ENCODE peak calls at places on chromosome 11, in nine cellular contexts. One of them, this sample, is unnamed.

GRCh38 chr11:94149435-94149834 is 20.8 kb downstream of the PANX1 start:
- DNase-seq in keratinocyte: no peak
- DNase-seq in pancreas: no peak
- DNase-seq in gastrocnemius medialis: no peak
- DNase-seq in adrenal gland: no peak
- DNase-seq in AG04450: peak
- DNase-seq in spleen: no peak
- DNase-seq in fibroblast of villous mesenchyme: peak
- DNase-seq in Peyer's patch: no peak
- DNase-seq in this sample: no peak

GRCh38 chr11:124732230-124732629 is 7.5 kb upstream of the NRGN start:
- DNase-seq in keratinocyte: no peak
- DNase-seq in pancreas: no peak
- DNase-seq in gastrocnemius medialis: no peak
- DNase-seq in adrenal gland: no peak
- DNase-seq in AG04450: no peak
- DNase-seq in spleen: no peak
- DNase-seq in fibroblast of villous mesenchyme: no peak
- DNase-seq in Peyer's patch: no peak
- DNase-seq in this sample: no peak

GRCh38 chr11:26188559-26188958 is 143.4 kb upstream of the ANO3 start:
- DNase-seq in keratinocyte: no peak
- DNase-seq in pancreas: no peak
- DNase-seq in gastrocnemius medialis: no peak
- DNase-seq in adrenal gland: peak
- DNase-seq in AG04450: no peak
- DNase-seq in spleen: no peak
- DNase-seq in fibroblast of villous mesenchyme: peak
- DNase-seq in Peyer's patch: no peak
- DNase-seq in this sample: no peak

GRCh38 chr11:75969626-75970308 is 154.8 kb downstream of the UVRAG start:
- DNase-seq in keratinocyte: peak
- DNase-seq in pancreas: no peak
- DNase-seq in gastrocnemius medialis: no peak
- DNase-seq in adrenal gland: no peak
- DNase-seq in AG04450: no peak
- DNase-seq in spleen: no peak
- DNase-seq in fibroblast of villous mesenchyme: peak
- DNase-seq in Peyer's patch: no peak
- DNase-seq in this sample: no peak

GRCh38 chr11:45025716-45026492 is 75.2 kb upstream of the TP53I11 start:
- DNase-seq in keratinocyte: no peak
- DNase-seq in pancreas: peak
- DNase-seq in gastrocnemius medialis: peak
- DNase-seq in adrenal gland: peak
- DNase-seq in AG04450: no peak
- DNase-seq in spleen: peak
- DNase-seq in fibroblast of villous mesenchyme: no peak
- DNase-seq in Peyer's patch: peak
- DNase-seq in this sample: no peak

GRCh38 chr11:75471134-75471943 is 38.3 kb upstream of the KLHL35 start:
- DNase-seq in keratinocyte: peak
- DNase-seq in pancreas: no peak
- DNase-seq in gastrocnemius medialis: no peak
- DNase-seq in adrenal gland: no peak
- DNase-seq in AG04450: no peak
- DNase-seq in spleen: peak
- DNase-seq in fibroblast of villous mesenchyme: no peak
- DNase-seq in Peyer's patch: no peak
- DNase-seq in this sample: no peak

GRCh38 chr11:120389693-120390584 is 53.7 kb downstream of the ARHGEF12 start:
- DNase-seq in keratinocyte: no peak
- DNase-seq in pancreas: no peak
- DNase-seq in gastrocnemius medialis: no peak
- DNase-seq in adrenal gland: no peak
- DNase-seq in AG04450: no peak
- DNase-seq in spleen: no peak
- DNase-seq in fibroblast of villous mesenchyme: no peak
- DNase-seq in Peyer's patch: no peak
- DNase-seq in this sample: no peak

GRCh38 chr11:130094614-130095013 is 24.9 kb downstream of the APLP2 start:
- DNase-seq in keratinocyte: no peak
- DNase-seq in pancreas: no peak
- DNase-seq in gastrocnemius medialis: no peak
- DNase-seq in adrenal gland: no peak
- DNase-seq in AG04450: no peak
- DNase-seq in spleen: no peak
- DNase-seq in fibroblast of villous mesenchyme: no peak
- DNase-seq in Peyer's patch: no peak
- DNase-seq in this sample: no peak

GRCh38 chr11:111282663-111283062 is 15.7 kb upstream of the POU2AF3 start:
- DNase-seq in keratinocyte: no peak
- DNase-seq in pancreas: no peak
- DNase-seq in gastrocnemius medialis: no peak
- DNase-seq in adrenal gland: no peak
- DNase-seq in AG04450: no peak
- DNase-seq in spleen: no peak
- DNase-seq in fibroblast of villous mesenchyme: no peak
- DNase-seq in Peyer's patch: no peak
- DNase-seq in this sample: no peak

DNA sequence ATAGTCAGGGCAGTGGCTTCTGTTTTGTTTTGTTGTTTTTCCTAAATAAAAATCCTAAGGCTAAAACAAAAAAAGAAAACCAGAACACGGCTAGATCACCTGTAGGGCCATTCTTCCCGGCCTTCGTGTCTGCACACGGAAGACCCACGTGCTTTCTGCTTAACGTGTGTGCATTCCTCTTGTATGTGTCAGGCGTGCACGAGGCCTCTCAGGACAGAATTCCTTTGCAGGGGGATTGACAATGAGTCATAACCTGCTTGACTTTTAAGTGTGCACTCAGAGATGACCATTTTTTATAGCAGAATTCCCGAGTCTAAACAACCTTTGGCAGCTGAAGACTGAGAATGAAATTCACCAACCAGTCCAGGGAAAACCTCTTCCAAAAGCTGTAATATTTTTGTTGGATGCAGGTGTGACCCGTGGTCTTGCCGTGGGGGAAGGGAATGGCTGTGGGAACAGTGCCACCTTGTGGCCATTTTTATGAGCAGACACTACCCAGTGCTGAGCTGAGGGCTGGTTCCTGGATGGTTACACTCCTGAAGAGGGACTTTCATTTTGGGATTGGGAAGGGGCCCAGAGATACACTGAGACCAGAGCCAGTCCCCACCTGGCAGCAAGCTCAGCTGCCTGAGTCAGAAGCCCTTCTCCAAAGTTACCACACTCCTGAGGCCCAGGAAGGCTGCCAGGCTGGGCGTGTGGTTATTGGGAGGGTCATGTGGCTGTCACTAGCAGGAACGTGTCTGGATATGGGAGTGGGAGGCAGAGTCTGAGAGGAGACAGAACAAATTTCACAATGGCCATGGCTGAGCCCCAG is 35.7 kb upstream of the DKK3 start:
- DNase-seq in keratinocyte: peak
- DNase-seq in pancreas: peak
- DNase-seq in gastrocnemius medialis: peak
- DNase-seq in adrenal gland: peak
- DNase-seq in AG04450: peak
- DNase-seq in spleen: no peak
- DNase-seq in fibroblast of villous mesenchyme: peak
- DNase-seq in Peyer's patch: peak
- DNase-seq in this sample: peak
- H3K4me3 ChIP-seq in keratinocyte: no peak
- H3K4me3 ChIP-seq in pancreas: no peak
- H3K4me3 ChIP-seq in gastrocnemius medialis: peak
- H3K4me3 ChIP-seq in adrenal gland: no peak
- H3K4me3 ChIP-seq in AG04450: peak
- H3K4me3 ChIP-seq in spleen: no peak
- H3K4me3 ChIP-seq in fibroblast of villous mesenchyme: peak
- H3K4me3 ChIP-seq in Peyer's patch: no peak
- H3K4me3 ChIP-seq in this sample: peak

GRCh38 chr11:122652495-122652894 is 3.0 kb upstream of the UBASH3B start:
- DNase-seq in keratinocyte: no peak
- DNase-seq in pancreas: no peak
- DNase-seq in gastrocnemius medialis: no peak
- DNase-seq in adrenal gland: no peak
- DNase-seq in AG04450: no peak
- DNase-seq in spleen: no peak
- DNase-seq in fibroblast of villous mesenchyme: no peak
- DNase-seq in Peyer's patch: no peak
- DNase-seq in this sample: no peak

GRCh38 chr11:122656073-122656630 is 630 bp downstream of the UBASH3B start:
- DNase-seq in keratinocyte: no peak
- DNase-seq in pancreas: peak
- DNase-seq in gastrocnemius medialis: no peak
- DNase-seq in adrenal gland: peak
- DNase-seq in AG04450: no peak
- DNase-seq in spleen: peak
- DNase-seq in fibroblast of villous mesenchyme: peak
- DNase-seq in Peyer's patch: peak
- DNase-seq in this sample: no peak

GRCh38 chr11:122656631-122657101 is 1.1 kb downstream of the UBASH3B start:
- DNase-seq in keratinocyte: no peak
- DNase-seq in pancreas: peak
- DNase-seq in gastrocnemius medialis: no peak
- DNase-seq in adrenal gland: peak
- DNase-seq in AG04450: no peak
- DNase-seq in spleen: peak
- DNase-seq in fibroblast of villous mesenchyme: no peak
- DNase-seq in Peyer's patch: peak
- DNase-seq in this sample: no peak

GRCh38 chr11:122655527-122656072 is at the start of gene UBASH3B:
- DNase-seq in keratinocyte: peak
- DNase-seq in pancreas: peak
- DNase-seq in gastrocnemius medialis: peak
- DNase-seq in adrenal gland: peak
- DNase-seq in AG04450: no peak
- DNase-seq in spleen: peak
- DNase-seq in fibroblast of villous mesenchyme: peak
- DNase-seq in Peyer's patch: peak
- DNase-seq in this sample: peak

DNA sequence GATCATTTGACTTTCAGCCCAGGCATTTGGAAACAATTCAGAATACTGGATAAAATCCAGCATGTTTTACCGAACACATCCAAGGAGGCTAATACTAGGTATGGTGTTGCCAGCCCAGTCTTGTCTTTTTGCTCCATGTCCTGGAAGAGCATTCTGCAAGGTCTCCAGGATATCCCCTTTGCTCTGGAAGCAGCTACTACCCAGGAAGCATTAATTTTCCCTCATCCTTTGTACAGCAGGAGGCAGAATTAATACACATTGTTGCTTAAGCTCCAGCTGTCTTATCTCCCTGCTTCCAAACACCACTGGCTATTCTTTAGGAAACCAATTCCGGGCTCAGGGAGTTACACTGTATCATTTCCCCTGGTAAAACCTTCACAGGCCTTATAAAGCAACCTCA is 1.6 kb upstream of the UBASH3B start:
- DNase-seq in keratinocyte: no peak
- DNase-seq in pancreas: no peak
- DNase-seq in gastrocnemius medialis: no peak
- DNase-seq in adrenal gland: no peak
- DNase-seq in AG04450: no peak
- DNase-seq in spleen: no peak
- DNase-seq in fibroblast of villous mesenchyme: no peak
- DNase-seq in Peyer's patch: no peak
- DNase-seq in this sample: no peak
- TF ChIP-seq CTCF in keratinocyte: peak
- TF ChIP-seq CTCF in pancreas: no peak
- TF ChIP-seq CTCF in gastrocnemius medialis: no peak
- TF ChIP-seq CTCF in adrenal gland: no peak
- TF ChIP-seq CTCF in AG04450: peak
- TF ChIP-seq CTCF in spleen: no peak
- TF ChIP-seq CTCF in fibroblast of villous mesenchyme: peak
- TF ChIP-seq CTCF in Peyer's patch: no peak
- TF ChIP-seq CTCF in this sample: peak

DNA sequence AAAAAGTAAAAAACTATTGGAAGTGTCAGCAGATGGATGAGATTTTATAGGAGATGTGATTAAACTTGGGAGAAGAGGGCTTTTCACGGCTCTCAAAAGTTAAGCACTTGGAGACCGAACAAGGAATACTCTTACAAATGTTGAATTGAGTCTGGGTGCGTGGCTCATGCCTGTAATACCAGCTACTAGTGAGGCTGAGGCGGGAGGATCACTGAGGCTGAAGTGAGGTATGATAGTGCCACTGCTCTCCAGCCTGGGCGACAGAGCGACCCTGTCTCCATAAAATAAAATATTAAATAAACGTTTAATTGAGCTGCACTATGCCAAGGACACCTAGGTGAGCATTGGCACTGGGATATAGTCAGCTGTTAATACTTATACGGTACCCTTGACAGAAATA is 1.9 kb downstream of the CEP57 start:
- DNase-seq in keratinocyte: no peak
- DNase-seq in pancreas: no peak
- DNase-seq in gastrocnemius medialis: no peak
- DNase-seq in adrenal gland: no peak
- DNase-seq in AG04450: no peak
- DNase-seq in spleen: no peak
- DNase-seq in fibroblast of villous mesenchyme: no peak
- DNase-seq in Peyer's patch: no peak
- DNase-seq in this sample: no peak
- H3K4me3 ChIP-seq in keratinocyte: no peak
- H3K4me3 ChIP-seq in pancreas: no peak
- H3K4me3 ChIP-seq in gastrocnemius medialis: no peak
- H3K4me3 ChIP-seq in adrenal gland: no peak
- H3K4me3 ChIP-seq in AG04450: no peak
- H3K4me3 ChIP-seq in spleen: no peak
- H3K4me3 ChIP-seq in fibroblast of villous mesenchyme: peak
- H3K4me3 ChIP-seq in Peyer's patch: peak
- H3K4me3 ChIP-seq in this sample: peak

GRCh38 chr11:66637557-66638176 is 836 bp upstream of the RBM4 start:
- DNase-seq in keratinocyte: no peak
- DNase-seq in pancreas: no peak
- DNase-seq in gastrocnemius medialis: no peak
- DNase-seq in adrenal gland: peak
- DNase-seq in AG04450: no peak
- DNase-seq in spleen: no peak
- DNase-seq in fibroblast of villous mesenchyme: peak
- DNase-seq in Peyer's patch: no peak
- DNase-seq in this sample: no peak

GRCh38 chr11:66636411-66636810 is 2.1 kb upstream of the RBM4 start:
- DNase-seq in keratinocyte: no peak
- DNase-seq in pancreas: no peak
- DNase-seq in gastrocnemius medialis: no peak
- DNase-seq in adrenal gland: no peak
- DNase-seq in AG04450: no peak
- DNase-seq in spleen: no peak
- DNase-seq in fibroblast of villous mesenchyme: no peak
- DNase-seq in Peyer's patch: no peak
- DNase-seq in this sample: no peak

GRCh38 chr11:66639066-66639813 is 737 bp downstream of the RBM4 start:
- DNase-seq in keratinocyte: no peak
- DNase-seq in pancreas: peak
- DNase-seq in gastrocnemius medialis: no peak
- DNase-seq in adrenal gland: peak
- DNase-seq in AG04450: no peak
- DNase-seq in spleen: no peak
- DNase-seq in fibroblast of villous mesenchyme: peak
- DNase-seq in Peyer's patch: peak
- DNase-seq in this sample: no peak

GRCh38 chr11:66641834-66642233 is 3.3 kb downstream of the RBM4 start:
- DNase-seq in keratinocyte: no peak
- DNase-seq in pancreas: no peak
- DNase-seq in gastrocnemius medialis: no peak
- DNase-seq in adrenal gland: no peak
- DNase-seq in AG04450: no peak
- DNase-seq in spleen: no peak
- DNase-seq in fibroblast of villous mesenchyme: no peak
- DNase-seq in Peyer's patch: no peak
- DNase-seq in this sample: no peak

GRCh38 chr11:66638177-66639065 is at the start of gene RBM4:
- DNase-seq in keratinocyte: peak
- DNase-seq in pancreas: peak
- DNase-seq in gastrocnemius medialis: peak
- DNase-seq in adrenal gland: peak
- DNase-seq in AG04450: peak
- DNase-seq in spleen: peak
- DNase-seq in fibroblast of villous mesenchyme: peak
- DNase-seq in Peyer's patch: peak
- DNase-seq in this sample: peak
- TF ChIP-seq CTCF in keratinocyte: no peak
- TF ChIP-seq CTCF in pancreas: no peak
- TF ChIP-seq CTCF in gastrocnemius medialis: peak
- TF ChIP-seq CTCF in adrenal gland: no peak
- TF ChIP-seq CTCF in AG04450: peak
- TF ChIP-seq CTCF in spleen: no peak
- TF ChIP-seq CTCF in fibroblast of villous mesenchyme: no peak
- TF ChIP-seq CTCF in Peyer's patch: peak
- TF ChIP-seq CTCF in this sample: peak

This sample was measured in epithelial cell of proximal tubule.